ENCODE peak calls at places on chromosome 10, in eight cellular contexts. O is body of pancreas; Q is tibial nerve; U is NT2/D1; J is CD8-positive, alpha-beta memory T cell; A is right atrium auricular region; K is right lobe of liver; B is DND-41. Y is an unnamed sample. For H3K27me3 and H3K4me1, the result is how much of the 10 kb centered on the place peaks cover.

GRCh38 chr10:112751651-112752050 is 198.4 kb upstream of the TCF7L2 start:
- DNase-seq in O (no peak), Q (no peak), U (no peak), J (no peak), A (no peak), K (no peak), B (no peak), Y (no peak)

GRCh38 chr10:125370578-125370977 is 210.2 kb upstream of the CTBP2 start:
- DNase-seq in O (no peak), Q (no peak), U (peak), J (no peak), A (no peak), K (no peak), B (no peak), Y (no peak)

GRCh38 chr10:33484787-33485186 is 150.3 kb upstream of the NRP1 start:
- DNase-seq in O (no peak), Q (no peak), U (no peak), J (no peak), A (no peak), K (no peak), B (no peak), Y (no peak)

GRCh38 chr10:92848037-92848440 is 281 bp upstream of the EXOC6 start:
- DNase-seq in O (no peak), Q (no peak), U (no peak), J (no peak), A (no peak), K (no peak), B (no peak), Y (no peak)

GRCh38 chr10:7199152-7199760 is 211.6 kb downstream of the SFMBT2 start:
- DNase-seq in O (no peak), Q (no peak), U (no peak), J (no peak), A (no peak), K (no peak), B (no peak), Y (no peak)

GRCh38 chr10:79116801-79117723 is 48.3 kb downstream of the ZMIZ1 start:
- DNase-seq in O (peak), Q (no peak), U (no peak), J (no peak), A (no peak), K (no peak), B (no peak), Y (no peak)

GRCh38 chr10:77943086-77943901 is 16.7 kb upstream of the DLG5 start:
- DNase-seq in O (peak), Q (no peak), U (peak), J (no peak), A (no peak), K (no peak), B (no peak), Y (no peak)

GRCh38 chr10:53453196-53453595 is 680.6 kb upstream of the MBL2 start:
- DNase-seq in O (no peak), Q (no peak), U (no peak), J (no peak), A (no peak), K (no peak), B (no peak), Y (no peak)

GRCh38 chr10:119541046-119541445 is 1.5 kb downstream of the RGS10 start:
- DNase-seq in O (no peak), Q (no peak), U (no peak), J (no peak), A (no peak), K (no peak), B (no peak), Y (no peak)

GRCh38 chr10:30727524-30727923 is 98.0 kb upstream of the LYZL2 start:
- DNase-seq in O (no peak), Q (no peak), U (no peak), J (no peak), A (no peak), K (no peak), B (no peak), Y (no peak)

GRCh38 chr10:105042906-105043552 is 401.9 kb downstream of the SORCS3 start:
- DNase-seq in O (no peak), Q (no peak), U (no peak), J (no peak), A (no peak), K (no peak), B (no peak), Y (no peak)

GRCh38 chr10:117547301-117548153 is 5.0 kb downstream of the EMX2 start:
- DNase-seq in O (no peak), Q (no peak), U (no peak), J (no peak), A (no peak), K (no peak), B (no peak), Y (no peak)

GRCh38 chr10:117546020-117546629 is 3.6 kb downstream of the EMX2 start:
- DNase-seq in O (no peak), Q (no peak), U (no peak), J (no peak), A (no peak), K (no peak), B (no peak), Y (no peak)

GRCh38 chr10:117545141-117546019 is 2.8 kb downstream of the EMX2 start:
- DNase-seq in O (no peak), Q (no peak), U (no peak), J (no peak), A (no peak), K (no peak), B (no peak), Y (no peak)

GRCh38 chr10:117548191-117548668 is 5.7 kb downstream of the EMX2 start:
- DNase-seq in O (no peak), Q (no peak), U (no peak), J (no peak), A (no peak), K (no peak), B (no peak), Y (no peak)

GRCh38 chr10:117546630-117547300 is 4.2 kb downstream of the EMX2 start:
- DNase-seq in O (no peak), Q (no peak), U (no peak), J (no peak), A (no peak), K (no peak), B (no peak), Y (no peak)
- H3K27me3 ChIP-seq in O (half or more), Q (under half), U (half or more), J (under half), A (half or more), K (half or more), B (under half), Y (under half)

GRCh38 chr10:58989486-58990039 is 186.9 kb upstream of the PHYHIPL start:
- DNase-seq in O (no peak), Q (no peak), U (no peak), J (no peak), A (no peak), K (no peak), B (no peak), Y (no peak)
- H3K4me3 ChIP-seq in O (no peak), Q (no peak), U (no peak), J (no peak), A (no peak), K (no peak), B (no peak), Y (no peak)

GRCh38 chr10:49079499-49079898 is 35.8 kb downstream of the VSTM4 start:
- DNase-seq in O (no peak), Q (no peak), U (no peak), J (no peak), A (no peak), K (no peak), B (no peak), Y (no peak)
- H3K4me1 ChIP-seq in O (under half), Q (under half), U (under half), J (under half), A (half or more), K (under half), B (under half), Y (under half)

GRCh38 chr10:22341936-22342222 is 3.4 kb upstream of the SPAG6 start:
- DNase-seq in O (no peak), Q (no peak), U (no peak), J (no peak), A (no peak), K (no peak), B (no peak), Y (no peak)

GRCh38 chr10:22345301-22346086 is at the start of gene SPAG6:
- DNase-seq in O (peak), Q (no peak), U (no peak), J (peak), A (no peak), K (peak), B (no peak), Y (no peak)

GRCh38 chr10:22344781-22345300 is 455 bp upstream of the SPAG6 start:
- DNase-seq in O (no peak), Q (no peak), U (no peak), J (no peak), A (no peak), K (no peak), B (no peak), Y (no peak)

GRCh38 chr10:22344204-22344603 is 1.1 kb upstream of the SPAG6 start:
- DNase-seq in O (no peak), Q (no peak), U (no peak), J (no peak), A (no peak), K (no peak), B (no peak), Y (no peak)

DNA sequence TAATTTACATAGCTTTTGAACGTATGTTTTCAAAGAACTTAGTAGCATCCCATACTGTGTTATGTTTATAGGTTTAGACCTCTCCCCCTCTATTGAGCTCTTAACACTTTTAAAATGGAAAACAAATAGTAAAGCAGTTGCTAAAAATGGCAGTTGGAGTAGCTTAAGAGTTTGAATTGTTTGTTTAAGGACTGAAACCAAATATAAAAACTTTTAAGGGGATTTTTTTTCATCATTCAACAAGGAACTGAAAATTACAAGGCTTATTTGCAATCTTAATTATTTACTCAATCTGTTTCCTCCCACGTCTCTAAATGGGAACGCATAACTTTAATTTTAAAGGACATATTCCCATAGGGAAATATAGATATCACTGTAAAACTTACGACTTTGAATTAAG is 1.5 kb upstream of the SPAG6 start:
- DNase-seq in O (no peak), Q (no peak), U (no peak), J (no peak), A (no peak), K (no peak), B (no peak), Y (no peak)
- H3K27me3 ChIP-seq in O (under half), Q (under half), U (half or more), J (half or more), A (under half), K (under half), B (half or more), Y (half or more)

GRCh38 chr10:10911471-10911921 is 106.2 kb upstream of the CELF2 start:
- DNase-seq in O (peak), Q (peak), U (no peak), J (no peak), A (peak), K (peak), B (no peak), Y (no peak)
- H3K4me3 ChIP-seq in O (no peak), Q (no peak), U (no peak), J (no peak), A (no peak), K (no peak), B (no peak), Y (no peak)